ENCODE peak calls at places on chromosome 18, in five cellular contexts. J is hepatocyte, E is neural crest cell, S is type B pancreatic cell, K is WTC11. D is an unnamed sample.

GRCh38 chr18:12321331-12321730 is 13.3 kb downstream of the TUBB6 start:
- DNase-seq in J (no peak), E (no peak), S (no peak), K (no peak), D (no peak)

GRCh38 chr18:23809411-23809810 is 120.2 kb downstream of the LAMA3 start:
- DNase-seq in J (no peak), E (no peak), S (no peak), K (no peak), D (no peak)

GRCh38 chr18:50610349-50610748 is 50.5 kb downstream of the MAPK4 start:
- DNase-seq in J (no peak), E (no peak), S (no peak), K (peak; percentile 26), D (no peak)

GRCh38 chr18:25827961-25828561 is 262.4 kb downstream of the SS18 start:
- DNase-seq in J (no peak), E (no peak), S (no peak), K (peak; percentile 19), D (no peak)

GRCh38 chr18:47407736-47408135 is 156.3 kb upstream of the SKOR2 start:
- DNase-seq in J (no peak), E (no peak), S (no peak), K (no peak), D (no peak)

GRCh38 chr18:36085195-36085594 is 17.8 kb upstream of the RPRD1A start:
- DNase-seq in J (no peak), E (no peak), S (no peak), K (no peak), D (no peak)

GRCh38 chr18:23237524-23238151 is 102.4 kb downstream of the CABLES1 start:
- DNase-seq in J (no peak), E (peak; percentile 8), S (no peak), K (peak; percentile 57), D (peak; percentile 83)

GRCh38 chr18:64972545-64972944 is 778.3 kb upstream of the CDH7 start:
- DNase-seq in J (no peak), E (no peak), S (no peak), K (no peak), D (no peak)

GRCh38 chr18:37634516-37634915 is 68.9 kb upstream of the CELF4 start:
- DNase-seq in J (no peak), E (no peak), S (no peak), K (no peak), D (no peak)

GRCh38 chr18:12391487-12392136 is 14.6 kb upstream of the AFG3L2 start:
- DNase-seq in J (peak; percentile 86), E (peak; percentile 52), S (no peak), K (peak; percentile 50), D (peak; percentile 74)

GRCh38 chr18:44988821-44989587 is 308.3 kb downstream of the SETBP1 start:
- DNase-seq in J (no peak), E (no peak), S (no peak), K (no peak), D (no peak)

GRCh38 chr18:21291106-21291505 is 49.1 kb downstream of the GREB1L start:
- DNase-seq in J (no peak), E (no peak), S (no peak), K (no peak), D (no peak)

GRCh38 chr18:25230658-25231326 is 121.2 kb downstream of the ZNF521 start:
- DNase-seq in J (peak; percentile 39), E (no peak), S (no peak), K (no peak), D (no peak)

GRCh38 chr18:23719634-23720201 is 30.5 kb downstream of the LAMA3 start:
- DNase-seq in J (peak; percentile 63), E (no peak), S (no peak), K (no peak), D (no peak)

GRCh38 chr18:69387181-69387580 is 13.5 kb upstream of the DOK6 start:
- DNase-seq in J (no peak), E (no peak), S (no peak), K (no peak), D (no peak)

GRCh38 chr18:7608798-7609197 is 41.7 kb downstream of the PTPRM start:
- DNase-seq in J (no peak), E (no peak), S (no peak), K (no peak), D (no peak)

GRCh38 chr18:37299471-37300304 is 265.9 kb downstream of the CELF4 start:
- DNase-seq in J (peak; percentile 98), E (no peak), S (peak; percentile 78), K (no peak), D (no peak)

GRCh38 chr18:3217930-3218647 is 1.7 kb downstream of the MYOM1 start:
- DNase-seq in J (peak; percentile 82), E (no peak), S (no peak), K (no peak), D (no peak)

GRCh38 chr18:74819433-74820059 is 221.9 kb downstream of the ZNF407 start:
- DNase-seq in J (no peak), E (peak; percentile 5), S (no peak), K (peak; percentile 76), D (peak; percentile 13)

GRCh38 chr18:2709316-2709715 is 53.8 kb downstream of the SMCHD1 start:
- DNase-seq in J (no peak), E (no peak), S (no peak), K (no peak), D (no peak)

GRCh38 chr18:69400253-69400975 is at the start of gene DOK6:
- DNase-seq in J (peak; percentile 81), E (peak; percentile 61), S (peak; percentile 79), K (peak; percentile 67), D (peak; percentile 33)

DNA sequence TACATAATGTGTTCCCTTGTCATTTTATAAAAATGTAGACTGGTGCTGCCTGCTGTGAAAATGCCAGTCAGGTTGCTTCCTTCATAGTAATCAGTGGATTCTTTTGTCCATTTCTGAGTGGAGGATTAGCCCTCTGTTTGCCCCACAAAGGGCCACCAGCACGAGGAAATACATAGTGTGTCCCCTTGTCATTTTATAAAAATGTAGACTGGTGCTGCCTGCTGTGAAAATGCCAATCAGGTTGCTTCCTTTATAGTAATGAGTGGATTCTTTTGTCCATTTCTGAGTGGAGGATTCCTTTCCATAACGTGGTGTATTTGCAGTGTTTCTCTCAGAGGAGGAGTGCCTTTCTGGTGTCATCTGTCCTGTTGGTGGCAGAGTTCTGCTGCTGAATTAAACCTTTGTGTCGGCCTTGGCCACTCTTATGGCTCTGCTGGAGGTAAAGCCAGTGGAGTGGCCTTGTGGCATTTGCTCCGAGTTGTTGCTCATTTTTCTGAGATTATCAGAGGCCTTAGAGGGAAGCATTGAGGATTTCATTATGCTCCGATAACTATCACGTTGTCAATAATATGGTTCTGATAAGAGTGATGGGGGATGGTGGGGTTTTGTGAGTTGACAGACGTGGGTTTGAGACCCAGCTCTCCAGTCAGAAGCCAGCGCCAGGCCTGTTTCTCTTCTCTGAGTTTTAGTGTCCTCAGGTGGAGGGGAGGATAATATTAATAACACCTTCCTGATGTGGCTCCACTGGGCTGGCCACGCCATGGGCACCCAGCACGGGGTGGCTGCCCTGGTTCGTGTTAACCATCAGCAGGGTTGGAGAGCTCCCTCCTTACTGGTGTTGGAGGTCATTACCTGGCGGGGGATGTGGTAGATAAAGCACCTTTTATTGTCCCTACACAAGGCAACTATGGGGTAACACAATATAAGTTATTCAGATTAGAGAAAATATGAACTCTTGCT is 96.6 kb downstream of the NEDD4L start:
- DNase-seq in J (no peak), E (no peak), S (no peak), K (no peak), D (no peak)
- TF ChIP-seq CTCF in J (peak; percentile 17), E (no peak), S (no peak), K (no peak), D (no peak)

GRCh38 chr18:73683618-73684238 is 463.9 kb downstream of the FBXO15 start:
- DNase-seq in J (no peak), E (no peak), S (no peak), K (no peak), D (no peak)

GRCh38 chr18:73681912-73682311 is 465.7 kb downstream of the FBXO15 start:
- DNase-seq in J (no peak), E (no peak), S (no peak), K (no peak), D (no peak)

GRCh38 chr18:73688161-73688560 is 459.5 kb downstream of the FBXO15 start:
- DNase-seq in J (no peak), E (no peak), S (no peak), K (no peak), D (no peak)

GRCh38 chr18:73681398-73681797 is 466.2 kb downstream of the FBXO15 start:
- DNase-seq in J (no peak), E (no peak), S (no peak), K (no peak), D (no peak)

DNA sequence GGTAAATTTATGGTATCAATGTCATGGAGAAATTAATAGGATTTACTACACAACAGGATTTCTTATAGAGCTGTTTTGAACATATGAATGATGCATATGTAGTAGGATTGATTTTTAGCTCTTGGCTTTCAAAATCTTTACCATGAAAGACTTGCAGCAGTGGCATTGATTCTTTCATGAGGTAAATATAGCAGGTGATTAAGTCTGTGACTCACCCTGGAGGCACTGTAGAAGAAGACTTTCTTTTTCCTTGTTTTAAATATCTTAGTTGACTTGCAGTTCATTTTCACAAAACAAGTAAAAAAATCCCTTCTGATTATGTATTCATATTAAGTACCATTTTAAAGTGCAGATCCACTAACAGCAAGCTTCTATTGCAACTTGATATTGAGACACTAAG is 463.0 kb downstream of the FBXO15 start:
- DNase-seq in J (no peak), E (no peak), S (no peak), K (no peak), D (no peak)
- TF ChIP-seq CTCF in J (no peak), E (no peak), S (no peak), K (no peak), D (no peak)

GRCh38 chr18:62741584-62741983 is 26.2 kb downstream of the PHLPP1 start:
- DNase-seq in J (peak; percentile 20), E (no peak), S (no peak), K (no peak), D (no peak)

GRCh38 chr18:62749389-62749788 is 34.0 kb downstream of the PHLPP1 start:
- DNase-seq in J (no peak), E (no peak), S (no peak), K (no peak), D (no peak)

GRCh38 chr18:62741118-62741566 is 25.8 kb downstream of the PHLPP1 start:
- DNase-seq in J (peak; percentile 89), E (no peak), S (no peak), K (no peak), D (no peak)

GRCh38 chr18:62744076-62744705 is 28.9 kb downstream of the PHLPP1 start:
- DNase-seq in J (no peak), E (no peak), S (no peak), K (no peak), D (no peak)

GRCh38 chr18:62745089-62745751 is 29.9 kb downstream of the PHLPP1 start:
- DNase-seq in J (no peak), E (no peak), S (no peak), K (no peak), D (no peak)
- TF ChIP-seq CTCF in J (no peak), E (no peak), S (peak; percentile 45), K (no peak), D (no peak)

GRCh38 chr18:6221602-6222014 is 193.1 kb downstream of the L3MBTL4 start:
- DNase-seq in J (no peak), E (no peak), S (no peak), K (no peak), D (no peak)

GRCh38 chr18:6222271-6222670 is 192.4 kb downstream of the L3MBTL4 start:
- DNase-seq in J (no peak), E (no peak), S (no peak), K (no peak), D (no peak)

GRCh38 chr18:6215888-6216287 is 198.8 kb downstream of the L3MBTL4 start:
- DNase-seq in J (no peak), E (no peak), S (no peak), K (no peak), D (no peak)

GRCh38 chr18:6220129-6220528 is 194.6 kb downstream of the L3MBTL4 start:
- DNase-seq in J (no peak), E (no peak), S (no peak), K (no peak), D (no peak)

GRCh38 chr18:6219116-6219717 is 195.5 kb downstream of the L3MBTL4 start:
- DNase-seq in J (peak; percentile 80), E (peak; percentile 71), S (no peak), K (peak; percentile 77), D (peak; percentile 33)
- TF ChIP-seq CTCF in J (peak; percentile 65), E (peak; percentile 79), S (peak; percentile 87), K (peak; percentile 73), D (peak; percentile 72)